ENCODE peak calls at places on chromosomes 5 and 9, in six cellular contexts. D is endothelial cell, A is GM13976, F is stomach, R is transverse colon, C is Calu3. V is an unnamed sample.

GRCh38 chr5:135108992-135109391 is 75.0 kb upstream of the PITX1 start:
- DNase-seq in D (no peak), A (no peak), F (no peak), R (no peak), C (no peak), V (no peak)

GRCh38 chr5:74127377-74128338 is 501.7 kb downstream of the ARHGEF28 start:
- DNase-seq in D (peak), A (no peak), F (no peak), R (no peak), C (peak), V (no peak)

GRCh38 chr9:128552744-128553221 is 396 bp downstream of the SPTAN1 start:
- DNase-seq in D (no peak), A (peak), F (peak), R (peak), C (peak), V (peak)

GRCh38 chr9:72232778-72233177 is 83.5 kb downstream of the GDA start:
- DNase-seq in D (no peak), A (no peak), F (no peak), R (no peak), C (no peak), V (no peak)

GRCh38 chr5:14450055-14450524 is 131.5 kb upstream of the OTULINL start:
- DNase-seq in D (no peak), A (no peak), F (no peak), R (no peak), C (no peak), V (no peak)

GRCh38 chr9:116156621-116157314 is 3.2 kb downstream of the PAPPA start:
- DNase-seq in D (peak), A (peak), F (peak), R (peak), C (no peak), V (no peak)

GRCh38 chr9:137575725-137576411 is 2.9 kb downstream of the DPH7 start:
- DNase-seq in D (no peak), A (no peak), F (no peak), R (no peak), C (no peak), V (no peak)

GRCh38 chr9:81082251-81082650 is 607.1 kb downstream of the TLE1 start:
- DNase-seq in D (no peak), A (no peak), F (no peak), R (no peak), C (no peak), V (no peak)

GRCh38 chr5:18798058-18798457 is 1163.8 kb downstream of the TAF11L14 start:
- DNase-seq in D (no peak), A (no peak), F (no peak), R (no peak), C (no peak), V (no peak)

GRCh38 chr9:100498592-100498991 is 25.6 kb downstream of the TMEFF1 start:
- DNase-seq in D (no peak), A (no peak), F (no peak), R (no peak), C (no peak), V (no peak)

GRCh38 chr5:124302504-124302903 is 443.9 kb downstream of the ZNF608 start:
- DNase-seq in D (no peak), A (no peak), F (no peak), R (no peak), C (no peak), V (no peak)

GRCh38 chr5:72383280-72384205 is 63.4 kb downstream of the PTCD2 start:
- DNase-seq in D (no peak), A (no peak), F (no peak), R (no peak), C (peak), V (no peak)

GRCh38 chr5:127001621-127002296 is 28.6 kb downstream of the MARCHF3 start:
- DNase-seq in D (no peak), A (no peak), F (no peak), R (no peak), C (no peak), V (no peak)

GRCh38 chr5:177319913-177320588 is 8.4 kb upstream of the MXD3 start:
- DNase-seq in D (no peak), A (no peak), F (no peak), R (no peak), C (no peak), V (no peak)

GRCh38 chr5:158320934-158321333 is 462.0 kb upstream of the CLINT1 start:
- DNase-seq in D (no peak), A (no peak), F (no peak), R (no peak), C (no peak), V (no peak)

GRCh38 chr9:124013263-124014211 is 2.0 kb downstream of the LHX2 start:
- DNase-seq in D (peak), A (peak), F (no peak), R (no peak), C (no peak), V (no peak)

GRCh38 chr5:137758719-137759312 is 4.7 kb upstream of the HNRNPA0 start:
- DNase-seq in D (no peak), A (peak), F (no peak), R (no peak), C (no peak), V (no peak)

GRCh38 chr5:37326536-37326935 is 44.4 kb downstream of the NUP155 start:
- DNase-seq in D (no peak), A (no peak), F (no peak), R (no peak), C (no peak), V (no peak)

GRCh38 chr5:17019324-17019723 is 83.2 kb upstream of the MYO10 start:
- DNase-seq in D (no peak), A (no peak), F (no peak), R (no peak), C (no peak), V (no peak)

GRCh38 chr5:53871772-53872171 is 311.3 kb downstream of the NDUFS4 start:
- DNase-seq in D (no peak), A (no peak), F (no peak), R (no peak), C (no peak), V (no peak)

GRCh38 chr5:68680376-68680775 is 413.4 kb upstream of the SLC30A5 start:
- DNase-seq in D (no peak), A (no peak), F (no peak), R (no peak), C (no peak), V (no peak)

GRCh38 chr9:117696141-117696540 is 8.1 kb upstream of the TLR4 start:
- DNase-seq in D (no peak), A (no peak), F (no peak), R (no peak), C (no peak), V (no peak)

GRCh38 chr5:178626484-178627258 is at the start of gene CLK4:
- DNase-seq in D (peak), A (peak), F (peak), R (peak), C (peak), V (peak)
- TF ChIP-seq CTCF in D (no peak), A (no peak), F (no peak), R (no peak), C (no peak), V (peak)

GRCh38 chr5:129096382-129096991 is 1.9 kb downstream of the ISOC1 start:
- DNase-seq in D (no peak), A (no peak), F (no peak), R (no peak), C (no peak), V (no peak)
- TF ChIP-seq CTCF in D (peak), A (no peak), F (no peak), R (peak), C (no peak), V (peak)

GRCh38 chr9:680106-680505 is 161.4 kb upstream of the DMRT1 start:
- DNase-seq in D (no peak), A (no peak), F (no peak), R (no peak), C (no peak), V (no peak)
- TF ChIP-seq CTCF in D (no peak), A (no peak), F (no peak), R (no peak), C (no peak), V (no peak)

GRCh38 chr5:109816732-109817131 is 127.0 kb downstream of the MAN2A1 start:
- DNase-seq in D (no peak), A (no peak), F (no peak), R (no peak), C (no peak), V (no peak)

GRCh38 chr5:109823597-109823996 is 133.9 kb downstream of the MAN2A1 start:
- DNase-seq in D (no peak), A (no peak), F (no peak), R (no peak), C (no peak), V (no peak)

GRCh38 chr5:109825450-109825849 is 135.7 kb downstream of the MAN2A1 start:
- DNase-seq in D (no peak), A (no peak), F (no peak), R (no peak), C (no peak), V (no peak)

DNA sequence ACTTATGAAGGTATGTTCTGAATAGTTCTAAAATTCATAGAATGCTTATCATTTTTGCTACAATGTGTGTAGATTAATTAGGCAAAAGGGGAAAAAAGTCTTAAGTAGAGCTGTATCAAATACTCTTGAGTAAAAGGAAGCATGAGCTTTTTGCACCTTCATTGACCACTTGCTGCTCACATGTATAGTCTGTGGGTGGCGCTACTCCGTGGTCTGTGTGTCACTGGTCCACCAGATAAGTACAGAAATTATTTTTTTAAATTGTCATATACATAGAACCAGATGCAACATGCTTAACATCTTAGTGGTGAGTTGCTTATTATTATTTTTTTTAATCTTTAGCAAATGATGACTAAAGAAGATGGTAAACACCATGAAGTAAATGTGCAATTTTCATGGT is 130.2 kb downstream of the MAN2A1 start:
- DNase-seq in D (no peak), A (no peak), F (no peak), R (no peak), C (no peak), V (no peak)
- TF ChIP-seq CTCF in D (peak), A (no peak), F (no peak), R (no peak), C (no peak), V (no peak)

GRCh38 chr5:132010645-132011560 is 555 bp downstream of the ACSL6 start:
- DNase-seq in D (no peak), A (no peak), F (peak), R (peak), C (no peak), V (no peak)
- TF ChIP-seq CTCF in D (no peak), A (no peak), F (no peak), R (no peak), C (no peak), V (no peak)

DNA sequence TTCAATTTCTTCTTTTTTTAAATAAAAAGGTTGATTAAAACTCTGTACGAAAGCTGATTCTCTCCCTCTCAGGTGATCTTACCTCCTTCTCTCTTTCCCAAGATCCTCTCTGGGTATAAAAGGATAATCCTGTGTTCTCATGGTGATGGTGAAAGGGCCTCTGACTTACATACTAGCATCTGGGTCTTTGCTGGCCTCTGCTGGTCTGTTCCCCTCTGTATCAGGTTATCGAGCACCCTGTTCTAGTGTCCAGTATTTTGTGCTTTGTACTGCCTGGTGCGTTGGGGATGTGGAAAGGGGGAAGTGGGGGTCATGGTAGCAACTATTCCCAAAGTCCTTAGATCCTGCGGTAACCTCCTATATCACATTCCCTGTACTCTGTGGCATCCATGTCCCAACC is 328.9 kb downstream of the NR2F1-AS1 start:
- DNase-seq in D (no peak), A (no peak), F (no peak), R (no peak), C (peak), V (no peak)
- TF ChIP-seq CTCF in D (no peak), A (no peak), F (no peak), R (no peak), C (no peak), V (no peak)

GRCh38 chr9:36637491-36638270 is 65.0 kb downstream of the MELK start:
- DNase-seq in D (peak), A (no peak), F (no peak), R (no peak), C (no peak), V (no peak)
- TF ChIP-seq CTCF in D (no peak), A (peak), F (no peak), R (no peak), C (no peak), V (no peak)

DNA sequence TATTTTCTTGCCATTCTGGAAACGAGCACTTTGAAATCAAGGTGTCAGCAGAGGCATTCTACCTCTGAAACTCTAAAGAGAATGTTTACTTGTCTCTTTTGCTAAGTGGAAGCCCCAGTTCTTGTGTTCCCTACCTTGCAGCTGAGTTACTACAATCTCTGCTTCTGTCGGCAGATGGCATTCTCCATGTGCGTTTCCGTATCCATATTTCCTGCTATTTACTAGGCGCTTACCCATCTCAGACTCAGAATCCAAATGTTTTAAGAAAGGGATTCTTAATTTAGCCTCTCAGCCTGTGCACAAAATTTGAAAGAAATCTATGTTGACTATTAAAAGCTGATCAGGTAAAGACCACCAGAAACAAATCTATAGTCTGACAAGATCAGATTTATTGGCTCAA is 221.3 kb upstream of the FTMT start:
- DNase-seq in D (no peak), A (no peak), F (no peak), R (no peak), C (no peak), V (no peak)
- TF ChIP-seq CTCF in D (no peak), A (no peak), F (no peak), R (no peak), C (no peak), V (no peak)

DNA sequence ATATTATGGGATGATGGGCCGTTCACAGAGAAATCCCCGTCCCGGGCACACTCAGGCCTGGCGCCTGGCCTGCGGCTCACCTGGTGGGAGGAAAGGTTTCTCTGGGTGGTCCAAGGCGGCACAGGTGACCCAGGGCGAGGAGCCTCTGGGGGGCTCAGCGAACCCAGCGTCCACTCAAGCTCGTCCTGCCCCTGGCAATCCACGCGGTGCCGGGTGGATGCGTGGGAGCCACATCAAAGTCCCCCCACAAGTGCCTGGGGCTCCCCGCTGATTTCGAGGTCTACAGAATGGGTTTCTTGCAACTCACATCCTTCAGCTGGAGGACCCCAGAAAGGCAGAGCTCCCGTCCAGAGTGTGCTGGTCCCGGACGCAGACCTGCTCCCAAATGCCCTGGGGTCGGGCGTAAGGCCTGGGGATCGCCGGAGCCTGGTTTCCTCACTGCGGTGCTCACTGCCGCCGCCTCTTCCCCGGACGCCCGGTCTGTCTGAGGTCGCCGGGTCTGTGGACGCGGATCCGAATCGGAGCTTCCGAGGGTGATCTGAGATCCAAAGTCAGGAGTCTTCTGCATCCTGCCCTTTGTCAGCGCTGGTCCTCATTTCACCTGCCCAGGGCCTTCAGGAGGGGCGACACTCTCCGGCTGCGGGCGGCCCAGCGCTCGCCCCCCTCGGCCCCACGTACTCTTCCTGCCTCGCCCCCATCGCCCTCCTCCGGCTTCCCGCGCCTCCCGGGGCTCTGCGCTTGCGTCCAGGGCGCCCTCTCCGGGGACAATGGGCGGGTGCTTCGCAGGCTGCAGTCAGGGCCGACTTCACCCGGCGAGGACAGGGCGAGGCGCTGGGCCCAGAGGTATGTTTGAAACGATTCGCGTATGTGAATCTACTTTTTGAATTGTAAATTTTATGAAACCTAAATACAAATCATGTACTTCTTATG is 20.0 kb upstream of the RUFY1 start:
- DNase-seq in D (peak), A (peak), F (peak), R (peak), C (no peak), V (peak)
- TF ChIP-seq CTCF in D (no peak), A (peak), F (no peak), R (no peak), C (no peak), V (peak)